ENCODE peak calls at places on chromosome 22, in nine cellular contexts. X is testis, E is foreskin fibroblast, G is anterior cingulate cortex, Q is naive B cell, J is GM04503, N is EH, T is H9, M is Calu3. C is an unnamed sample.

GRCh38 chr22:50473855-50474671 is 772 bp downstream of the SBF1 start:
- DNase-seq in X (peak), E (peak), G (no peak), Q (no peak), J (no peak), N (peak), T (no peak), M (peak), C (no peak)

GRCh38 chr22:47807506-47807905 is 1045.1 kb downstream of the TBC1D22A start:
- DNase-seq in X (no peak), E (no peak), G (no peak), Q (no peak), J (no peak), N (no peak), T (no peak), M (no peak), C (no peak)

GRCh38 chr22:40183029-40183581 is 5.4 kb downstream of the TNRC6B start:
- DNase-seq in X (no peak), E (peak), G (no peak), Q (peak), J (peak), N (peak), T (no peak), M (no peak), C (peak)

GRCh38 chr22:20514658-20515406 is 7.4 kb downstream of the MED15 start:
- DNase-seq in X (no peak), E (peak), G (no peak), Q (no peak), J (peak), N (peak), T (no peak), M (no peak), C (no peak)

GRCh38 chr22:25774575-25775026 is 32.6 kb downstream of the MYO18B start:
- DNase-seq in X (no peak), E (no peak), G (no peak), Q (no peak), J (no peak), N (no peak), T (peak), M (peak), C (no peak)

GRCh38 chr22:19520007-19520406 is 4.2 kb downstream of the CLDN5 start:
- DNase-seq in X (no peak), E (no peak), G (no peak), Q (no peak), J (no peak), N (no peak), T (no peak), M (no peak), C (no peak)

GRCh38 chr22:38214248-38215056 is 12.7 kb downstream of the MAFF start:
- DNase-seq in X (peak), E (peak), G (peak), Q (peak), J (no peak), N (peak), T (peak), M (no peak), C (no peak)

GRCh38 chr22:24434472-24435322 is 7.3 kb downstream of the ADORA2A start:
- DNase-seq in X (no peak), E (no peak), G (no peak), Q (peak), J (no peak), N (no peak), T (no peak), M (no peak), C (peak)

GRCh38 chr22:21713428-21714058 is 22.1 kb downstream of the YPEL1 start:
- DNase-seq in X (no peak), E (peak), G (no peak), Q (no peak), J (no peak), N (no peak), T (no peak), M (no peak), C (no peak)

GRCh38 chr22:50232481-50233151 is 12.2 kb downstream of the TUBGCP6 start:
- DNase-seq in X (no peak), E (no peak), G (no peak), Q (no peak), J (no peak), N (no peak), T (no peak), M (no peak), C (no peak)

GRCh38 chr22:43789452-43789851 is 22.7 kb downstream of the EFCAB6 start:
- DNase-seq in X (peak), E (peak), G (no peak), Q (no peak), J (peak), N (peak), T (no peak), M (peak), C (no peak)

GRCh38 chr22:42430486-42431125 is 1.6 kb downstream of the NFAM1 start:
- DNase-seq in X (no peak), E (no peak), G (no peak), Q (no peak), J (no peak), N (no peak), T (no peak), M (no peak), C (no peak)

GRCh38 chr22:17817511-17818065 is 43.3 kb upstream of the BID start:
- DNase-seq in X (no peak), E (no peak), G (no peak), Q (no peak), J (no peak), N (no peak), T (no peak), M (no peak), C (no peak)

GRCh38 chr22:24040946-24041345 is 29.8 kb downstream of the CABIN1 start:
- DNase-seq in X (no peak), E (no peak), G (no peak), Q (no peak), J (no peak), N (no peak), T (no peak), M (no peak), C (no peak)

GRCh38 chr22:27986937-27987336 is 67.9 kb upstream of the PITPNB start:
- DNase-seq in X (peak), E (no peak), G (no peak), Q (no peak), J (no peak), N (no peak), T (no peak), M (no peak), C (no peak)

GRCh38 chr22:30541979-30542810 is 4.3 kb downstream of the SEC14L6 start:
- DNase-seq in X (peak), E (peak), G (no peak), Q (no peak), J (no peak), N (no peak), T (peak), M (no peak), C (no peak)

GRCh38 chr22:45302751-45303150 is 7.0 kb upstream of the FAM118A start:
- DNase-seq in X (no peak), E (no peak), G (no peak), Q (no peak), J (no peak), N (no peak), T (no peak), M (no peak), C (no peak)

GRCh38 chr22:19122752-19123492 is 710 bp upstream of the DGCR2 start:
- DNase-seq in X (peak), E (peak), G (no peak), Q (no peak), J (no peak), N (peak), T (no peak), M (peak), C (no peak)

GRCh38 chr22:19138217-19139000 is 6.0 kb downstream of the ESS2 start:
- DNase-seq in X (no peak), E (no peak), G (no peak), Q (no peak), J (no peak), N (no peak), T (no peak), M (no peak), C (no peak)

C was measured in KG1.